ENCODE peak calls at places on chromosome 22, in four cellular contexts. One of them, this sample, is unnamed.

GRCh38 chr22:31400023-31400397 is 606 bp downstream of the DRG1 start:
- DNase-seq in posterior cingulate gyrus: no peak
- DNase-seq in NCI-H1694: no peak
- DNase-seq in fibroblast of pulmonary artery: peak
- DNase-seq in this sample: peak

GRCh38 chr22:37210041-37210803 is 2.1 kb downstream of the SSTR3 start:
- DNase-seq in posterior cingulate gyrus: no peak
- DNase-seq in NCI-H1694: no peak
- DNase-seq in fibroblast of pulmonary artery: no peak
- DNase-seq in this sample: no peak

GRCh38 chr22:37173709-37174108 is 14.3 kb downstream of the C1QTNF6 start:
- DNase-seq in posterior cingulate gyrus: no peak
- DNase-seq in NCI-H1694: no peak
- DNase-seq in fibroblast of pulmonary artery: peak
- DNase-seq in this sample: peak

GRCh38 chr22:20926243-20926642 is 9.0 kb downstream of the CRKL start:
- DNase-seq in posterior cingulate gyrus: no peak
- DNase-seq in NCI-H1694: no peak
- DNase-seq in fibroblast of pulmonary artery: no peak
- DNase-seq in this sample: no peak

GRCh38 chr22:41092847-41093371 is 517 bp downstream of the EP300 start:
- DNase-seq in posterior cingulate gyrus: peak
- DNase-seq in NCI-H1694: no peak
- DNase-seq in fibroblast of pulmonary artery: peak
- DNase-seq in this sample: peak

GRCh38 chr22:43407591-43407990 is 4.2 kb upstream of the MPPED1 start:
- DNase-seq in posterior cingulate gyrus: no peak
- DNase-seq in NCI-H1694: no peak
- DNase-seq in fibroblast of pulmonary artery: no peak
- DNase-seq in this sample: no peak

GRCh38 chr22:45397806-45398205 is 15.6 kb downstream of the SMC1B start:
- DNase-seq in posterior cingulate gyrus: no peak
- DNase-seq in NCI-H1694: no peak
- DNase-seq in fibroblast of pulmonary artery: no peak
- DNase-seq in this sample: no peak

GRCh38 chr22:31295413-31295812 is 3.1 kb upstream of the PIK3IP1 start:
- DNase-seq in posterior cingulate gyrus: no peak
- DNase-seq in NCI-H1694: no peak
- DNase-seq in fibroblast of pulmonary artery: no peak
- DNase-seq in this sample: no peak

GRCh38 chr22:38426628-38427027 is 28.4 kb downstream of the KCNJ4 start:
- DNase-seq in posterior cingulate gyrus: no peak
- DNase-seq in NCI-H1694: no peak
- DNase-seq in fibroblast of pulmonary artery: no peak
- DNase-seq in this sample: no peak

GRCh38 chr22:44620841-44621382 is 81.1 kb upstream of the PRR5 start:
- DNase-seq in posterior cingulate gyrus: no peak
- DNase-seq in NCI-H1694: no peak
- DNase-seq in fibroblast of pulmonary artery: no peak
- DNase-seq in this sample: no peak

GRCh38 chr22:25482091-25482760 is 82.2 kb upstream of the GRK3 start:
- DNase-seq in posterior cingulate gyrus: no peak
- DNase-seq in NCI-H1694: peak
- DNase-seq in fibroblast of pulmonary artery: no peak
- DNase-seq in this sample: no peak

GRCh38 chr22:19737846-19738663 is 14.7 kb downstream of the GP1BB start:
- DNase-seq in posterior cingulate gyrus: no peak
- DNase-seq in NCI-H1694: no peak
- DNase-seq in fibroblast of pulmonary artery: no peak
- DNase-seq in this sample: no peak

GRCh38 chr22:28742562-28742962 is 723 bp downstream of the HSCB start:
- DNase-seq in posterior cingulate gyrus: no peak
- DNase-seq in NCI-H1694: no peak
- DNase-seq in fibroblast of pulmonary artery: no peak
- DNase-seq in this sample: no peak

GRCh38 chr22:47561115-47561675 is 798.7 kb downstream of the TBC1D22A start:
- DNase-seq in posterior cingulate gyrus: no peak
- DNase-seq in NCI-H1694: no peak
- DNase-seq in fibroblast of pulmonary artery: no peak
- DNase-seq in this sample: no peak

GRCh38 chr22:39290248-39290720 is 29.1 kb downstream of the RPL3 start:
- DNase-seq in posterior cingulate gyrus: no peak
- DNase-seq in NCI-H1694: no peak
- DNase-seq in fibroblast of pulmonary artery: no peak
- DNase-seq in this sample: no peak